ENCODE peak calls at places on chromosomes 7 and 10, in seven cellular contexts. One of them, this sample, is unnamed.
A peak's percentile ranks its signal among the peaks of the same experiment; 100 is the strongest.

GRCh38 chr10:26557641-26558014 is 119.5 kb downstream of the APBB1IP start:
- DNase-seq in nephron progenitor cell: no peak
- DNase-seq in omental fat pad: no peak
- DNase-seq in mammary epithelial cell: peak; percentile 2
- DNase-seq in neural crest cell: no peak
- DNase-seq in retinal pigment epithelial cell: peak; percentile 50
- DNase-seq in lung: no peak
- DNase-seq in this sample: no peak

GRCh38 chr7:102077081-102077480 is 209.6 kb upstream of the SH2B2 start:
- DNase-seq in nephron progenitor cell: no peak
- DNase-seq in omental fat pad: no peak
- DNase-seq in mammary epithelial cell: no peak
- DNase-seq in neural crest cell: no peak
- DNase-seq in retinal pigment epithelial cell: no peak
- DNase-seq in lung: no peak
- DNase-seq in this sample: no peak

GRCh38 chr7:29330136-29330535 is 135.6 kb downstream of the CHN2 start:
- DNase-seq in nephron progenitor cell: no peak
- DNase-seq in omental fat pad: no peak
- DNase-seq in mammary epithelial cell: no peak
- DNase-seq in neural crest cell: no peak
- DNase-seq in retinal pigment epithelial cell: no peak
- DNase-seq in lung: no peak
- DNase-seq in this sample: no peak

GRCh38 chr10:130341325-130341724 is 205.1 kb downstream of the GLRX3 start:
- DNase-seq in nephron progenitor cell: peak; percentile 66
- DNase-seq in omental fat pad: no peak
- DNase-seq in mammary epithelial cell: no peak
- DNase-seq in neural crest cell: peak; percentile 55
- DNase-seq in retinal pigment epithelial cell: no peak
- DNase-seq in lung: no peak
- DNase-seq in this sample: peak; percentile 32

GRCh38 chr7:7554021-7554432 is 12.7 kb upstream of the MIOS start:
- DNase-seq in nephron progenitor cell: no peak
- DNase-seq in omental fat pad: no peak
- DNase-seq in mammary epithelial cell: peak; percentile 8
- DNase-seq in neural crest cell: no peak
- DNase-seq in retinal pigment epithelial cell: peak; percentile 83
- DNase-seq in lung: no peak
- DNase-seq in this sample: no peak

GRCh38 chr7:50943482-50943881 is 160.8 kb upstream of the GRB10 start:
- DNase-seq in nephron progenitor cell: no peak
- DNase-seq in omental fat pad: no peak
- DNase-seq in mammary epithelial cell: no peak
- DNase-seq in neural crest cell: no peak
- DNase-seq in retinal pigment epithelial cell: no peak
- DNase-seq in lung: no peak
- DNase-seq in this sample: no peak

GRCh38 chr7:94375713-94376112 is 19.0 kb upstream of the COL1A2 start:
- DNase-seq in nephron progenitor cell: no peak
- DNase-seq in omental fat pad: no peak
- DNase-seq in mammary epithelial cell: peak; percentile 12
- DNase-seq in neural crest cell: no peak
- DNase-seq in retinal pigment epithelial cell: peak; percentile 90
- DNase-seq in lung: no peak
- DNase-seq in this sample: no peak

GRCh38 chr7:147432068-147432467 is 1158.5 kb upstream of the C7orf33 start:
- DNase-seq in nephron progenitor cell: peak; percentile 24
- DNase-seq in omental fat pad: no peak
- DNase-seq in mammary epithelial cell: no peak
- DNase-seq in neural crest cell: no peak
- DNase-seq in retinal pigment epithelial cell: no peak
- DNase-seq in lung: no peak
- DNase-seq in this sample: no peak

GRCh38 chr10:80457554-80458262 is 3.6 kb downstream of the TSPAN14 start:
- DNase-seq in nephron progenitor cell: no peak
- DNase-seq in omental fat pad: no peak
- DNase-seq in mammary epithelial cell: no peak
- DNase-seq in neural crest cell: no peak
- DNase-seq in retinal pigment epithelial cell: no peak
- DNase-seq in lung: no peak
- DNase-seq in this sample: no peak
- TF ChIP-seq CTCF in nephron progenitor cell: no peak
- TF ChIP-seq CTCF in omental fat pad: no peak
- TF ChIP-seq CTCF in mammary epithelial cell: peak; percentile 27
- TF ChIP-seq CTCF in neural crest cell: peak; percentile 21
- TF ChIP-seq CTCF in retinal pigment epithelial cell: peak; percentile 14
- TF ChIP-seq CTCF in lung: no peak
- TF ChIP-seq CTCF in this sample: peak; percentile 51

GRCh38 chr7:106294334-106294733 is 9.6 kb upstream of the NAMPT start:
- DNase-seq in nephron progenitor cell: no peak
- DNase-seq in omental fat pad: no peak
- DNase-seq in mammary epithelial cell: no peak
- DNase-seq in neural crest cell: no peak
- DNase-seq in retinal pigment epithelial cell: no peak
- DNase-seq in lung: no peak
- DNase-seq in this sample: no peak
- TF ChIP-seq CTCF in nephron progenitor cell: no peak
- TF ChIP-seq CTCF in omental fat pad: no peak
- TF ChIP-seq CTCF in mammary epithelial cell: peak; percentile 31
- TF ChIP-seq CTCF in neural crest cell: peak; percentile 39
- TF ChIP-seq CTCF in retinal pigment epithelial cell: peak; percentile 21
- TF ChIP-seq CTCF in lung: no peak
- TF ChIP-seq CTCF in this sample: no peak

DNA sequence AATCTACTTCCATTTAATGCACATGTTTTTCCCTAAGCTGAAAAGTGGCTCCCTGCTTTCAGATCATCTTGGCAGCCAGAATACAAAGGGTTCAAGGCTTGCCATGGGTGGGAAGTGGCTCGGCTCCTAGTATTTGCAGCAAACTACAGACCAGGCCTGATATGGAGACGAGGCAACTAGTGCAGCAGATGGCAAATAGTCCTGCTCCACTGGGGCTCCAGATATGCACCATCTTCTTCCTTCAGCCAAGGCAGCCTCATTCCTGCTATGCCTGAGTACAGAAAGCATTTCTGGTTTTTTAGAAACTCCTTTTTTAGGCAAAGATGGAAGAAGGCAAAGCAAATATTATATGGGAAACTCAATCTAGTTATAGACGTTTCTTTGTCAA is 23.9 kb downstream of the LRRC4 start:
- DNase-seq in nephron progenitor cell: no peak
- DNase-seq in omental fat pad: no peak
- DNase-seq in mammary epithelial cell: no peak
- DNase-seq in neural crest cell: no peak
- DNase-seq in retinal pigment epithelial cell: no peak
- DNase-seq in lung: no peak
- DNase-seq in this sample: no peak
- TF ChIP-seq CTCF in nephron progenitor cell: no peak
- TF ChIP-seq CTCF in omental fat pad: no peak
- TF ChIP-seq CTCF in mammary epithelial cell: no peak
- TF ChIP-seq CTCF in neural crest cell: no peak
- TF ChIP-seq CTCF in retinal pigment epithelial cell: no peak
- TF ChIP-seq CTCF in lung: no peak
- TF ChIP-seq CTCF in this sample: no peak

DNA sequence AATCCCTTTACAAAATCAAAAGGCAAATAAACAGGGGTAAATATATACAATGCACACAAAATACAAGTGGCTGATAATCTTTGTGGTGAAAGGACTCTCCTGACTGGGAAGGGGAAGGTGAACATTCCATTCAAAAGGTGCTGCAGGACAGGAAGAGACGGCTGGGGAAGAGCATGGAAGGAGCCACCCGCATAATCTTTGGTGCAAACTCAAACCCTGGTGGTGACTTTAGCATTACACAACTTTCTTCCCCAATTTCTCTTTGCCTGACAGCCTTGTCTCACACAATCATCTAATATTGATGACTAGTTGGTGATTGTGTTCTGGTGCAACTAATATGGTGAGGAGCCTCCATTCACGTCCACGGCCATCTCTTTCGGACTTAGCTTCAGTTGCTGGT is 117.0 kb upstream of the EGFR start:
- DNase-seq in nephron progenitor cell: no peak
- DNase-seq in omental fat pad: no peak
- DNase-seq in mammary epithelial cell: no peak
- DNase-seq in neural crest cell: no peak
- DNase-seq in retinal pigment epithelial cell: no peak
- DNase-seq in lung: no peak
- DNase-seq in this sample: no peak
- TF ChIP-seq CTCF in nephron progenitor cell: no peak
- TF ChIP-seq CTCF in omental fat pad: no peak
- TF ChIP-seq CTCF in mammary epithelial cell: no peak
- TF ChIP-seq CTCF in neural crest cell: no peak
- TF ChIP-seq CTCF in retinal pigment epithelial cell: no peak
- TF ChIP-seq CTCF in lung: no peak
- TF ChIP-seq CTCF in this sample: no peak

GRCh38 chr7:35430547-35431153 is 176.8 kb upstream of the TBX20 start:
- DNase-seq in nephron progenitor cell: no peak
- DNase-seq in omental fat pad: no peak
- DNase-seq in mammary epithelial cell: peak; percentile 3
- DNase-seq in neural crest cell: no peak
- DNase-seq in retinal pigment epithelial cell: no peak
- DNase-seq in lung: no peak
- DNase-seq in this sample: no peak
- TF ChIP-seq CTCF in nephron progenitor cell: peak; percentile 22
- TF ChIP-seq CTCF in omental fat pad: no peak
- TF ChIP-seq CTCF in mammary epithelial cell: peak; percentile 79
- TF ChIP-seq CTCF in neural crest cell: peak; percentile 47
- TF ChIP-seq CTCF in retinal pigment epithelial cell: peak; percentile 51
- TF ChIP-seq CTCF in lung: no peak
- TF ChIP-seq CTCF in this sample: peak; percentile 34

GRCh38 chr7:14747701-14748100 is 154.8 kb downstream of the DGKB start:
- DNase-seq in nephron progenitor cell: no peak
- DNase-seq in omental fat pad: no peak
- DNase-seq in mammary epithelial cell: no peak
- DNase-seq in neural crest cell: no peak
- DNase-seq in retinal pigment epithelial cell: no peak
- DNase-seq in lung: no peak
- DNase-seq in this sample: no peak
- TF ChIP-seq CTCF in nephron progenitor cell: no peak
- TF ChIP-seq CTCF in omental fat pad: no peak
- TF ChIP-seq CTCF in mammary epithelial cell: no peak
- TF ChIP-seq CTCF in neural crest cell: no peak
- TF ChIP-seq CTCF in retinal pigment epithelial cell: no peak
- TF ChIP-seq CTCF in lung: no peak
- TF ChIP-seq CTCF in this sample: no peak

GRCh38 chr7:40604601-40605438 is 470.0 kb downstream of the SUGCT start:
- DNase-seq in nephron progenitor cell: peak; percentile 65
- DNase-seq in omental fat pad: no peak
- DNase-seq in mammary epithelial cell: no peak
- DNase-seq in neural crest cell: peak; percentile 56
- DNase-seq in retinal pigment epithelial cell: peak; percentile 19
- DNase-seq in lung: peak; percentile 50
- DNase-seq in this sample: peak; percentile 30
- TF ChIP-seq CTCF in nephron progenitor cell: peak; percentile 67
- TF ChIP-seq CTCF in omental fat pad: no peak
- TF ChIP-seq CTCF in mammary epithelial cell: peak; percentile 39
- TF ChIP-seq CTCF in neural crest cell: peak; percentile 73
- TF ChIP-seq CTCF in retinal pigment epithelial cell: peak; percentile 89
- TF ChIP-seq CTCF in lung: peak; percentile 32
- TF ChIP-seq CTCF in this sample: peak; percentile 77

GRCh38 chr7:3696113-3696512 is 395.1 kb downstream of the SDK1 start:
- DNase-seq in nephron progenitor cell: no peak
- DNase-seq in omental fat pad: no peak
- DNase-seq in mammary epithelial cell: no peak
- DNase-seq in neural crest cell: no peak
- DNase-seq in retinal pigment epithelial cell: no peak
- DNase-seq in lung: no peak
- DNase-seq in this sample: no peak

GRCh38 chr7:3697472-3697871 is 396.4 kb downstream of the SDK1 start:
- DNase-seq in nephron progenitor cell: no peak
- DNase-seq in omental fat pad: no peak
- DNase-seq in mammary epithelial cell: no peak
- DNase-seq in neural crest cell: no peak
- DNase-seq in retinal pigment epithelial cell: no peak
- DNase-seq in lung: no peak
- DNase-seq in this sample: no peak

GRCh38 chr7:3691478-3692151 is 390.6 kb downstream of the SDK1 start:
- DNase-seq in nephron progenitor cell: no peak
- DNase-seq in omental fat pad: no peak
- DNase-seq in mammary epithelial cell: no peak
- DNase-seq in neural crest cell: no peak
- DNase-seq in retinal pigment epithelial cell: no peak
- DNase-seq in lung: no peak
- DNase-seq in this sample: no peak

GRCh38 chr7:3695602-3696001 is 394.6 kb downstream of the SDK1 start:
- DNase-seq in nephron progenitor cell: no peak
- DNase-seq in omental fat pad: no peak
- DNase-seq in mammary epithelial cell: no peak
- DNase-seq in neural crest cell: no peak
- DNase-seq in retinal pigment epithelial cell: no peak
- DNase-seq in lung: no peak
- DNase-seq in this sample: no peak
- TF ChIP-seq CTCF in nephron progenitor cell: no peak
- TF ChIP-seq CTCF in omental fat pad: no peak
- TF ChIP-seq CTCF in mammary epithelial cell: no peak
- TF ChIP-seq CTCF in neural crest cell: no peak
- TF ChIP-seq CTCF in retinal pigment epithelial cell: no peak
- TF ChIP-seq CTCF in lung: no peak
- TF ChIP-seq CTCF in this sample: no peak

This sample was measured in progenitor cell of endocrine pancreas.